ENCODE peak calls at places on chromosomes 4 and X, in five cellular contexts. One of them, this sample, is unnamed.

GRCh38 chrX:36867143-36867542 is 141.0 kb upstream of the FAM47C start:
- DNase-seq in GM12878: no peak
- DNase-seq in endothelial cell of umbilical vein: peak
- DNase-seq in H1: no peak
- DNase-seq in WTC11: no peak
- DNase-seq in this sample: peak

GRCh38 chr4:42865572-42866189 is 26.8 kb upstream of the GRXCR1 start:
- DNase-seq in endothelial cell of umbilical vein: peak
- DNase-seq in H1: peak
- DNase-seq in WTC11: peak
- DNase-seq in GM12878: no peak
- DNase-seq in this sample: peak

GRCh38 chr4:82891728-82892466 is 944 bp upstream of the SEC31A start:
- DNase-seq in endothelial cell of umbilical vein: no peak
- DNase-seq in WTC11: no peak
- DNase-seq in GM12878: no peak
- DNase-seq in H1: no peak
- DNase-seq in this sample: peak

GRCh38 chr4:140568507-140569306 is at the start of gene UCP1:
- DNase-seq in endothelial cell of umbilical vein: peak
- DNase-seq in GM12878: no peak
- DNase-seq in H1: no peak
- DNase-seq in WTC11: peak
- DNase-seq in this sample: no peak

GRCh38 chr4:47553329-47554125 is 68.5 kb downstream of the ATP10D start:
- DNase-seq in WTC11: no peak
- DNase-seq in GM12878: no peak
- DNase-seq in H1: no peak
- DNase-seq in endothelial cell of umbilical vein: no peak
- DNase-seq in this sample: no peak

GRCh38 chr4:100461796-100462195 is 56.0 kb downstream of the EMCN start:
- DNase-seq in endothelial cell of umbilical vein: no peak
- DNase-seq in H1: no peak
- DNase-seq in GM12878: no peak
- DNase-seq in WTC11: no peak
- DNase-seq in this sample: no peak

GRCh38 chr4:52015366-52015765 is 4.8 kb downstream of the LRRC66 start:
- DNase-seq in endothelial cell of umbilical vein: peak
- DNase-seq in GM12878: no peak
- DNase-seq in WTC11: no peak
- DNase-seq in H1: no peak
- DNase-seq in this sample: peak

GRCh38 chr4:122914292-122914904 is 8.0 kb downstream of the NUDT6 start:
- DNase-seq in H1: no peak
- DNase-seq in WTC11: no peak
- DNase-seq in GM12878: peak
- DNase-seq in endothelial cell of umbilical vein: peak
- DNase-seq in this sample: peak

GRCh38 chr4:304987-305680 is at the start of gene ZNF732:
- DNase-seq in GM12878: no peak
- DNase-seq in H1: no peak
- DNase-seq in endothelial cell of umbilical vein: peak
- DNase-seq in WTC11: peak
- DNase-seq in this sample: no peak

GRCh38 chr4:38949416-38950051 is 81.9 kb downstream of the FAM114A1 start:
- DNase-seq in GM12878: no peak
- DNase-seq in H1: no peak
- DNase-seq in endothelial cell of umbilical vein: peak
- DNase-seq in WTC11: no peak
- DNase-seq in this sample: no peak

GRCh38 chr4:140068247-140068646 is 85.7 kb downstream of the MAML3 start:
- DNase-seq in WTC11: no peak
- DNase-seq in endothelial cell of umbilical vein: no peak
- DNase-seq in H1: no peak
- DNase-seq in GM12878: no peak
- DNase-seq in this sample: no peak

GRCh38 chr4:40337523-40337922 is 2.4 kb downstream of the CHRNA9 start:
- DNase-seq in endothelial cell of umbilical vein: no peak
- DNase-seq in H1: no peak
- DNase-seq in GM12878: no peak
- DNase-seq in WTC11: no peak
- DNase-seq in this sample: no peak

GRCh38 chrX:119427795-119428185 is 28.7 kb downstream of the SLC25A43 start:
- DNase-seq in WTC11: no peak
- DNase-seq in endothelial cell of umbilical vein: no peak
- DNase-seq in GM12878: no peak
- DNase-seq in H1: no peak
- DNase-seq in this sample: no peak

DNA sequence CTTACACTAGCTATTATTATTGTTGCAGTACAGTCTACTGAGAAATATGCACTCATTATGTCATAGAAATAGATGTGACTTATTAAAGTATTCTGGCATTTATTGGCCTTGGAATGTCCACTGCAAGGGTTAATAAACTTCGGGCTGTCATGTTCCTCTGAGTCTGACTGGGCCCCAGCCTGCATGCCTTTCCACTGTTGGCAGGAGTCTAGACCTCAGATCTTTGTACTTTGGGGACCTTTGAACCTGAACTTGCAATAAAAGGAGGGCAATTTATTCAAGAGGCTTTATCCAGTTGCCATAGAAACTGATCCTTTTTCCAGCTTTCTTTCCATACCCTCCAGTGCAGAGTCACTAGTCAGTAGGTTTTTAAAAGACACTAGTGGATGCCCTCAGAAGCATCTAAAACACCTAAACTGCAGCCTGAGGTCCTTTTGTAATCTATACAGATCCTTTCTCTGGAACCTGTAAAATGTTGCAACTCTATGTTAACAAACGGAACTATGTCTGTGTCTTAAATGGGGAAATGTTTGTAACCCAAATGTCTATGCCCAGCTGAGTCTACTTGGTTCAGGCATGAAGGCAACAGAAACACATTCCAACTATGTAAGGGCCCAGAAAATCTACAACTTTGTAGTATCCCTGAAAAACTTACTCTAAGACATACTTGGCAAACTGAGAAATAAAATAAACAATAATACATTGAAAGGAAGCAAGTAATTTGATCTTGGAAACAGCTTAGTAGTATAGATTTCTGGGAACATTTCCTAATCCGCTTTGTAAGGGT is 41.6 kb downstream of the SOWAHB start:
- DNase-seq in H1: no peak
- DNase-seq in GM12878: no peak
- DNase-seq in endothelial cell of umbilical vein: peak
- DNase-seq in WTC11: no peak
- DNase-seq in this sample: no peak
- TF ChIP-seq MAX in H1: no peak
- TF ChIP-seq MAX in GM12878: no peak
- TF ChIP-seq MAX in endothelial cell of umbilical vein: no peak
- TF ChIP-seq MAX in WTC11: no peak
- TF ChIP-seq MAX in this sample: no peak

DNA sequence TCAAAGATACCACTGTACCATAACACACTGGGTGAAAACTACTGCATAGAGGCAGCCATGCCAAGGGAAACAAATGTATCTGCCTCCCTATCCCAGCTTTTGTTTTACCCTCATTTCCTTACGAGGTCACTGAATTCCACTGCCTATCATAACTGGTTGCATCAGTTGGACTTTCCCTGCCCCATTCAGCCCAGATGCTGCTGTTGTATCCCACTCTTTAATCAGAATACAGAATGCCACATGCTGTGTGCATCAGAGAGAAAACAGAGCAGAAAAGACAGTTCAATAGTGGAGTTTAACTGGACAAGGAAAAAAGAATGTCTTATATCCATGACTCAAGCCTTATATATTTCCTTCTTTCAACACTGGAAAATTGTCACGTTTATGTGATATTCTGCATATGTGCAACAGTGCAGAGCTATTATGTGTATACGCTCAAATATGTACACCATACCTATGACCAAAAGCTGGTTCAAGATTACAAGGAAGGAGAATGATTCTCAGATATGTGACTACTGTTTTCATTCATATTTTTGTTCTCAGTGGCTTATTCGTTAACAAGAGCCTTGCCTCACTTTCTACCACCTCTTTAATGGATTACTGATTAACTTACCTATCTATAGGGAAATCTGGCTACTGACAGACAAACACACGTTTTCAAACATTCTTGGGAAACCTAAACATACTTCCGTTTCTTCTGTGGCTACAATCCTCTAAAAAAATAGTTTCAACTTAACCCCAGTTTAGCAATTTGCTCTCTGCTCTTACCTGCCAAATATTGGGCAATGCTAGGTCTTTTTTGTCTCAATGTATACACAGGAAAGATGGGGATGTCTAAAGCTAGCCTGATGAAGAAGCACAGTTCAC is 378.9 kb downstream of the SMARCA1 start:
- DNase-seq in endothelial cell of umbilical vein: no peak
- DNase-seq in H1: no peak
- DNase-seq in GM12878: no peak
- DNase-seq in WTC11: no peak
- DNase-seq in this sample: no peak
- TF ChIP-seq MAX in endothelial cell of umbilical vein: no peak
- TF ChIP-seq MAX in H1: no peak
- TF ChIP-seq MAX in GM12878: no peak
- TF ChIP-seq MAX in WTC11: no peak
- TF ChIP-seq MAX in this sample: no peak

DNA sequence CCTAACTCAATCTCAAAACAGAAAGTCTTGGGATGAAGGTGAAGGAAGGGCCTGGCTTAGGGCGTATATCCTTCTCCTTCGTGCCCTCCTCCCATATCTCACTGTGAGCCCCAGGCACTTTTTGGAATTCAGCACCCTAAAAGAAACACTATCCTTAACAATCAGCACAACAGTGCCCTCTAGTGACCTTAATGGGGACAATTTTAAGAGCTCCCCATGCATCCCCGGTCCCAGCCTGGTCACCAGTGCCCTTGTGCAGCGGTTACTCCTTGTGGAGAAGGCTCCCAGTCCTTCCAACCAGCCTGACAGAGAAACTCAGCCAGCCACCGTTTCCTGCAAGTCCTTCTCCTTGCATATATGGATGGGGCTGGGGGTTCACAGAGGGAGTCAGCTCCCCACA is 4.2 kb downstream of the PAK3 start:
- DNase-seq in endothelial cell of umbilical vein: no peak
- DNase-seq in GM12878: no peak
- DNase-seq in H1: no peak
- DNase-seq in WTC11: peak
- DNase-seq in this sample: peak
- TF ChIP-seq MAX in endothelial cell of umbilical vein: no peak
- TF ChIP-seq MAX in GM12878: no peak
- TF ChIP-seq MAX in H1: no peak
- TF ChIP-seq MAX in WTC11: no peak
- TF ChIP-seq MAX in this sample: no peak

GRCh38 chr4:65007841-65008439 is 598.7 kb upstream of the TECRL start:
- DNase-seq in GM12878: no peak
- DNase-seq in H1: no peak
- DNase-seq in endothelial cell of umbilical vein: peak
- DNase-seq in WTC11: peak
- DNase-seq in this sample: peak
- TF ChIP-seq MAX in GM12878: no peak
- TF ChIP-seq MAX in H1: no peak
- TF ChIP-seq MAX in endothelial cell of umbilical vein: no peak
- TF ChIP-seq MAX in WTC11: no peak
- TF ChIP-seq MAX in this sample: no peak

DNA sequence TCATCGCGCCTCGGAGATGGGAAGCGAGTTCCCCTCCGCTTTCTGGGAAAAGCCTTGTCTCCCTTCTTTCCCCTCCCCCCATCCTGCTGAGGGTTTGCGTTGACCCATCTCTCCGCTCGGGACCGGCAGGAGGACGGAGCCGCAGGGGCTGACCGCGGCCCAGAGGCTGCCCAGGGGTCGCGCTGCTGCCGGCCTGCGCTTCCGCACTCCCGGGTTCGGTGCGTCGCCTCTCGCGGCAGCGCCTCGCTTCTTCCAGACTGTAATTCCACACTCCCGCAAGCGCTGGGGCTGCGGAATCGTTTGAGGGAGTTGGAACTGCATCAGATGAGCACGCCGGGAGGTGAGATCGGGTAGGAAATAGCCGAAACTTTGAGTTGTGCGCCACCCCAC is 88.3 kb downstream of the BCOR start:
- DNase-seq in GM12878: no peak
- DNase-seq in H1: no peak
- DNase-seq in WTC11: peak
- DNase-seq in endothelial cell of umbilical vein: no peak
- DNase-seq in this sample: peak
- TF ChIP-seq MAX in GM12878: no peak
- TF ChIP-seq MAX in H1: no peak
- TF ChIP-seq MAX in WTC11: no peak
- TF ChIP-seq MAX in endothelial cell of umbilical vein: no peak
- TF ChIP-seq MAX in this sample: no peak

GRCh38 chrX:97398030-97398551 is 514.4 kb downstream of the RPA4 start:
- DNase-seq in GM12878: peak
- DNase-seq in WTC11: no peak
- DNase-seq in H1: no peak
- DNase-seq in endothelial cell of umbilical vein: no peak
- DNase-seq in this sample: no peak
- TF ChIP-seq MAX in GM12878: no peak
- TF ChIP-seq MAX in WTC11: no peak
- TF ChIP-seq MAX in H1: no peak
- TF ChIP-seq MAX in endothelial cell of umbilical vein: no peak
- TF ChIP-seq MAX in this sample: no peak

GRCh38 chr4:102503831-102504786 is 3.0 kb downstream of the NFKB1 start:
- DNase-seq in H1: no peak
- DNase-seq in endothelial cell of umbilical vein: no peak
- DNase-seq in GM12878: no peak
- DNase-seq in WTC11: no peak
- DNase-seq in this sample: peak
- TF ChIP-seq MAX in H1: no peak
- TF ChIP-seq MAX in endothelial cell of umbilical vein: no peak
- TF ChIP-seq MAX in GM12878: no peak
- TF ChIP-seq MAX in WTC11: no peak
- TF ChIP-seq MAX in this sample: no peak

GRCh38 chr4:97238956-97239698 is 904.1 kb downstream of the STPG2 start:
- DNase-seq in GM12878: no peak
- DNase-seq in H1: no peak
- DNase-seq in endothelial cell of umbilical vein: no peak
- DNase-seq in WTC11: no peak
- DNase-seq in this sample: no peak
- TF ChIP-seq MAX in GM12878: no peak
- TF ChIP-seq MAX in H1: no peak
- TF ChIP-seq MAX in endothelial cell of umbilical vein: no peak
- TF ChIP-seq MAX in WTC11: no peak
- TF ChIP-seq MAX in this sample: no peak

This sample was measured in NB4.